ENCODE peak calls at places on chromosomes 5 and 9, in eight cellular contexts. L is mesothelial cell of epicardium; R is NCI-H1105 treated with DMSO at 0.1 percent for 48 hours; Q is head of caudate nucleus; S is mesenchymal stem cell; I is foreskin fibroblast; D is H9; C is naive thymus-derived CD8-positive, alpha-beta T cell. F is an unnamed sample.

GRCh38 chr9:14400658-14400995 is 86.7 kb upstream of the NFIB start:
- DNase-seq in I (peak), S (peak), R (peak), L (no peak), D (peak), Q (peak), C (no peak), F (peak)

GRCh38 chr9:34332370-34332964 is 3.1 kb downstream of the NUDT2 start:
- DNase-seq in C (peak), L (no peak), R (peak), Q (no peak), S (peak), D (no peak), I (peak), F (peak)

GRCh38 chr5:114782217-114782616 is 387.5 kb downstream of the TRIM36 start:
- DNase-seq in R (no peak), I (no peak), S (no peak), Q (no peak), L (no peak), C (no peak), D (no peak), F (peak)

GRCh38 chr5:35938518-35939227 is at the start of gene CAPSL:
- DNase-seq in I (peak), S (peak), L (peak), Q (no peak), D (peak), R (peak), C (no peak), F (peak)

GRCh38 chr9:133708770-133709611 is 29.2 kb downstream of the SARDH start:
- DNase-seq in S (no peak), C (peak), R (no peak), L (peak), I (no peak), Q (no peak), D (no peak), F (no peak)

GRCh38 chr9:126724226-126724625 is 80.6 kb upstream of the ZBTB43 start:
- DNase-seq in D (no peak), S (no peak), L (no peak), R (no peak), I (peak), Q (no peak), C (no peak), F (no peak)

GRCh38 chr5:6482735-6483134 is 34.1 kb downstream of the UBE2QL1 start:
- DNase-seq in R (no peak), S (no peak), I (no peak), L (no peak), D (no peak), C (no peak), Q (no peak), F (no peak)

GRCh38 chr9:36148652-36149051 is 12.1 kb downstream of the GLIPR2 start:
- DNase-seq in I (peak), R (no peak), Q (peak), S (peak), C (peak), D (no peak), L (no peak), F (peak)

GRCh38 chr5:18745988-18746615 is 1111.8 kb downstream of the TAF11L14 start:
- DNase-seq in I (no peak), S (peak), L (no peak), D (no peak), R (peak), C (peak), Q (no peak), F (peak)

GRCh38 chr9:128214571-128215490 is 11.7 kb downstream of the DNM1 start:
- DNase-seq in I (peak), L (no peak), R (no peak), C (no peak), D (no peak), Q (no peak), S (no peak), F (no peak)

GRCh38 chr5:137344723-137345322 is 154.3 kb downstream of the SPOCK1 start:
- DNase-seq in S (peak), I (peak), C (no peak), R (peak), Q (peak), L (no peak), D (peak), F (peak)

GRCh38 chr5:137758121-137758520 is 4.0 kb upstream of the HNRNPA0 start:
- DNase-seq in I (no peak), L (no peak), D (no peak), S (no peak), R (no peak), C (no peak), Q (no peak), F (no peak)

GRCh38 chr5:127001621-127002296 is 28.6 kb downstream of the MARCHF3 start:
- DNase-seq in R (no peak), L (no peak), D (no peak), S (peak), Q (no peak), C (no peak), I (peak), F (no peak)

GRCh38 chr9:91424403-91425176 is 958 bp upstream of the NFIL3 start:
- DNase-seq in D (peak), I (peak), R (peak), S (peak), L (peak), Q (peak), C (peak), F (peak)

GRCh38 chr9:128383791-128384190 is 12.6 kb downstream of the URM1 start:
- DNase-seq in Q (peak), R (no peak), L (no peak), D (no peak), C (no peak), S (no peak), I (no peak), F (peak)

GRCh38 chr9:134215709-134216448 is 51.5 kb upstream of the RNU6ATAC start:
- DNase-seq in D (no peak), C (no peak), Q (no peak), I (peak), L (no peak), S (peak), R (no peak), F (peak)

GRCh38 chr9:6757988-6758417 is 230 bp downstream of the KDM4C start:
- DNase-seq in D (no peak), L (no peak), Q (no peak), I (no peak), S (no peak), R (no peak), C (peak), F (no peak)

GRCh38 chr5:157568717-157569116 is 6.9 kb downstream of the ADAM19 start:
- DNase-seq in Q (peak), R (no peak), C (no peak), D (no peak), L (no peak), S (no peak), I (no peak), F (peak)

GRCh38 chr9:36855443-36856315 is 178.4 kb downstream of the PAX5 start:
- DNase-seq in I (no peak), R (no peak), S (no peak), L (no peak), C (no peak), D (peak), Q (no peak), F (no peak)

GRCh38 chr9:128011071-128011817 is 30.5 kb upstream of the EEIG1 start:
- DNase-seq in R (no peak), I (no peak), C (no peak), S (no peak), D (no peak), L (no peak), Q (no peak), F (no peak)

GRCh38 chr9:108099854-108100253 is 610.3 kb upstream of the KLF4 start:
- DNase-seq in R (no peak), S (no peak), D (no peak), I (peak), C (no peak), Q (no peak), L (no peak), F (no peak)

GRCh38 chr9:35287986-35288515 is 126.2 kb downstream of the UNC13B start:
- DNase-seq in Q (no peak), C (no peak), S (no peak), I (peak), L (no peak), R (no peak), D (no peak), F (no peak)

GRCh38 chr9:95666785-95667155 is 150.0 kb upstream of the PTCH1 start:
- DNase-seq in C (no peak), D (no peak), Q (no peak), S (no peak), I (no peak), L (no peak), R (no peak), F (no peak)

F was measured in pons.